ENCODE peak calls at places on chromosome 16, in six cellular contexts. One of them, this sample, is unnamed.

GRCh38 chr16:29943846-29944669 is 17.8 kb upstream of the TMEM219 start:
- DNase-seq in fibroblast of lung: peak
- DNase-seq in GM20000: no peak
- DNase-seq in progenitor cell of endocrine pancreas: no peak
- DNase-seq in neural crest cell: no peak
- DNase-seq in cardiac muscle cell: peak
- DNase-seq in this sample: peak

GRCh38 chr16:1933097-1933661 is 9.8 kb downstream of the MSRB1 start:
- DNase-seq in fibroblast of lung: no peak
- DNase-seq in GM20000: no peak
- DNase-seq in progenitor cell of endocrine pancreas: no peak
- DNase-seq in neural crest cell: no peak
- DNase-seq in cardiac muscle cell: no peak
- DNase-seq in this sample: no peak

GRCh38 chr16:31440511-31441184 is 1.9 kb downstream of the ZNF843 start:
- DNase-seq in fibroblast of lung: no peak
- DNase-seq in GM20000: no peak
- DNase-seq in progenitor cell of endocrine pancreas: no peak
- DNase-seq in neural crest cell: no peak
- DNase-seq in cardiac muscle cell: no peak
- DNase-seq in this sample: no peak

GRCh38 chr16:56933828-56934598 is 2.1 kb downstream of the HERPUD1 start:
- DNase-seq in fibroblast of lung: no peak
- DNase-seq in GM20000: no peak
- DNase-seq in progenitor cell of endocrine pancreas: no peak
- DNase-seq in neural crest cell: no peak
- DNase-seq in cardiac muscle cell: no peak
- DNase-seq in this sample: no peak

GRCh38 chr16:57574646-57575467 is 32.4 kb downstream of the ADGRG5 start:
- DNase-seq in fibroblast of lung: no peak
- DNase-seq in GM20000: no peak
- DNase-seq in progenitor cell of endocrine pancreas: no peak
- DNase-seq in neural crest cell: no peak
- DNase-seq in cardiac muscle cell: no peak
- DNase-seq in this sample: no peak

GRCh38 chr16:65733706-65734105 is 611.8 kb upstream of the CDH11 start:
- DNase-seq in fibroblast of lung: no peak
- DNase-seq in GM20000: no peak
- DNase-seq in progenitor cell of endocrine pancreas: no peak
- DNase-seq in neural crest cell: no peak
- DNase-seq in cardiac muscle cell: no peak
- DNase-seq in this sample: no peak

GRCh38 chr16:82603784-82604411 is 22.9 kb upstream of the CDH13 start:
- DNase-seq in fibroblast of lung: peak
- DNase-seq in GM20000: no peak
- DNase-seq in progenitor cell of endocrine pancreas: no peak
- DNase-seq in neural crest cell: peak
- DNase-seq in cardiac muscle cell: peak
- DNase-seq in this sample: peak

GRCh38 chr16:24668481-24669001 is 60.9 kb upstream of the TNRC6A start:
- DNase-seq in fibroblast of lung: peak
- DNase-seq in GM20000: no peak
- DNase-seq in progenitor cell of endocrine pancreas: no peak
- DNase-seq in neural crest cell: no peak
- DNase-seq in cardiac muscle cell: no peak
- DNase-seq in this sample: peak

GRCh38 chr16:4548124-4548523 is 8.0 kb upstream of the C16orf96 start:
- DNase-seq in fibroblast of lung: no peak
- DNase-seq in GM20000: no peak
- DNase-seq in progenitor cell of endocrine pancreas: no peak
- DNase-seq in neural crest cell: no peak
- DNase-seq in cardiac muscle cell: no peak
- DNase-seq in this sample: no peak

GRCh38 chr16:3498988-3499387 is 1.8 kb upstream of the CLUAP1 start:
- DNase-seq in fibroblast of lung: no peak
- DNase-seq in GM20000: no peak
- DNase-seq in progenitor cell of endocrine pancreas: no peak
- DNase-seq in neural crest cell: no peak
- DNase-seq in cardiac muscle cell: no peak
- DNase-seq in this sample: no peak

GRCh38 chr16:16938009-16938408 is 532.8 kb downstream of the XYLT1 start:
- DNase-seq in fibroblast of lung: no peak
- DNase-seq in GM20000: no peak
- DNase-seq in progenitor cell of endocrine pancreas: no peak
- DNase-seq in neural crest cell: no peak
- DNase-seq in cardiac muscle cell: no peak
- DNase-seq in this sample: no peak

GRCh38 chr16:84833142-84833495 is 13.3 kb downstream of the CRISPLD2 start:
- DNase-seq in fibroblast of lung: no peak
- DNase-seq in GM20000: no peak
- DNase-seq in progenitor cell of endocrine pancreas: no peak
- DNase-seq in neural crest cell: no peak
- DNase-seq in cardiac muscle cell: no peak
- DNase-seq in this sample: no peak

GRCh38 chr16:3094289-3095027 is 4.6 kb downstream of the ZSCAN10 start:
- DNase-seq in fibroblast of lung: no peak
- DNase-seq in GM20000: peak
- DNase-seq in progenitor cell of endocrine pancreas: no peak
- DNase-seq in neural crest cell: no peak
- DNase-seq in cardiac muscle cell: peak
- DNase-seq in this sample: no peak

GRCh38 chr16:48373258-48374050 is 11.8 kb downstream of the SIAH1 start:
- DNase-seq in fibroblast of lung: no peak
- DNase-seq in GM20000: no peak
- DNase-seq in progenitor cell of endocrine pancreas: no peak
- DNase-seq in neural crest cell: no peak
- DNase-seq in cardiac muscle cell: no peak
- DNase-seq in this sample: no peak

GRCh38 chr16:68825427-68825826 is 17.9 kb upstream of the TANGO6 start:
- DNase-seq in fibroblast of lung: peak
- DNase-seq in GM20000: no peak
- DNase-seq in progenitor cell of endocrine pancreas: no peak
- DNase-seq in neural crest cell: no peak
- DNase-seq in cardiac muscle cell: no peak
- DNase-seq in this sample: no peak

GRCh38 chr16:86038923-86039310 is 140.0 kb downstream of the IRF8 start:
- DNase-seq in fibroblast of lung: no peak
- DNase-seq in GM20000: no peak
- DNase-seq in progenitor cell of endocrine pancreas: no peak
- DNase-seq in neural crest cell: no peak
- DNase-seq in cardiac muscle cell: no peak
- DNase-seq in this sample: no peak

GRCh38 chr16:3458278-3458851 is 14.9 kb downstream of the NAA60 start:
- DNase-seq in fibroblast of lung: peak
- DNase-seq in GM20000: no peak
- DNase-seq in progenitor cell of endocrine pancreas: no peak
- DNase-seq in neural crest cell: no peak
- DNase-seq in cardiac muscle cell: peak
- DNase-seq in this sample: peak

GRCh38 chr16:15658149-15658548 is 8.1 kb downstream of the NDE1 start:
- DNase-seq in fibroblast of lung: no peak
- DNase-seq in GM20000: no peak
- DNase-seq in progenitor cell of endocrine pancreas: no peak
- DNase-seq in neural crest cell: no peak
- DNase-seq in cardiac muscle cell: no peak
- DNase-seq in this sample: no peak

GRCh38 chr16:86975445-86975844 is 341.7 kb downstream of the C16orf95 start:
- DNase-seq in fibroblast of lung: peak
- DNase-seq in GM20000: no peak
- DNase-seq in progenitor cell of endocrine pancreas: no peak
- DNase-seq in neural crest cell: no peak
- DNase-seq in cardiac muscle cell: peak
- DNase-seq in this sample: peak

GRCh38 chr16:83586036-83586810 is 221.6 kb upstream of the HSBP1 start:
- DNase-seq in fibroblast of lung: no peak
- DNase-seq in GM20000: no peak
- DNase-seq in progenitor cell of endocrine pancreas: no peak
- DNase-seq in neural crest cell: no peak
- DNase-seq in cardiac muscle cell: peak
- DNase-seq in this sample: no peak

GRCh38 chr16:70688266-70688742 is 2.5 kb upstream of the MTSS2 start:
- DNase-seq in fibroblast of lung: peak
- DNase-seq in GM20000: no peak
- DNase-seq in progenitor cell of endocrine pancreas: no peak
- DNase-seq in neural crest cell: no peak
- DNase-seq in cardiac muscle cell: peak
- DNase-seq in this sample: peak

GRCh38 chr16:4675864-4676786 is 17.2 kb upstream of the NUDT16L1 start:
- DNase-seq in fibroblast of lung: no peak
- DNase-seq in GM20000: no peak
- DNase-seq in progenitor cell of endocrine pancreas: no peak
- DNase-seq in neural crest cell: no peak
- DNase-seq in cardiac muscle cell: peak
- DNase-seq in this sample: no peak

GRCh38 chr16:72926671-72927070 is 121.3 kb downstream of the ZFHX3 start:
- DNase-seq in fibroblast of lung: no peak
- DNase-seq in GM20000: no peak
- DNase-seq in progenitor cell of endocrine pancreas: no peak
- DNase-seq in neural crest cell: no peak
- DNase-seq in cardiac muscle cell: no peak
- DNase-seq in this sample: no peak

GRCh38 chr16:56836410-56836834 is 28.6 kb upstream of the SLC12A3 start:
- DNase-seq in fibroblast of lung: no peak
- DNase-seq in GM20000: no peak
- DNase-seq in progenitor cell of endocrine pancreas: no peak
- DNase-seq in neural crest cell: no peak
- DNase-seq in cardiac muscle cell: no peak
- DNase-seq in this sample: no peak

GRCh38 chr16:86534779-86535605 is 20.0 kb downstream of the MTHFSD start:
- DNase-seq in fibroblast of lung: no peak
- DNase-seq in GM20000: no peak
- DNase-seq in progenitor cell of endocrine pancreas: no peak
- DNase-seq in neural crest cell: no peak
- DNase-seq in cardiac muscle cell: no peak
- DNase-seq in this sample: no peak

GRCh38 chr16:2511128-2511785 is 2.5 kb upstream of the ATP6V0C start:
- DNase-seq in fibroblast of lung: peak
- DNase-seq in GM20000: no peak
- DNase-seq in progenitor cell of endocrine pancreas: no peak
- DNase-seq in neural crest cell: no peak
- DNase-seq in cardiac muscle cell: no peak
- DNase-seq in this sample: peak

DNA sequence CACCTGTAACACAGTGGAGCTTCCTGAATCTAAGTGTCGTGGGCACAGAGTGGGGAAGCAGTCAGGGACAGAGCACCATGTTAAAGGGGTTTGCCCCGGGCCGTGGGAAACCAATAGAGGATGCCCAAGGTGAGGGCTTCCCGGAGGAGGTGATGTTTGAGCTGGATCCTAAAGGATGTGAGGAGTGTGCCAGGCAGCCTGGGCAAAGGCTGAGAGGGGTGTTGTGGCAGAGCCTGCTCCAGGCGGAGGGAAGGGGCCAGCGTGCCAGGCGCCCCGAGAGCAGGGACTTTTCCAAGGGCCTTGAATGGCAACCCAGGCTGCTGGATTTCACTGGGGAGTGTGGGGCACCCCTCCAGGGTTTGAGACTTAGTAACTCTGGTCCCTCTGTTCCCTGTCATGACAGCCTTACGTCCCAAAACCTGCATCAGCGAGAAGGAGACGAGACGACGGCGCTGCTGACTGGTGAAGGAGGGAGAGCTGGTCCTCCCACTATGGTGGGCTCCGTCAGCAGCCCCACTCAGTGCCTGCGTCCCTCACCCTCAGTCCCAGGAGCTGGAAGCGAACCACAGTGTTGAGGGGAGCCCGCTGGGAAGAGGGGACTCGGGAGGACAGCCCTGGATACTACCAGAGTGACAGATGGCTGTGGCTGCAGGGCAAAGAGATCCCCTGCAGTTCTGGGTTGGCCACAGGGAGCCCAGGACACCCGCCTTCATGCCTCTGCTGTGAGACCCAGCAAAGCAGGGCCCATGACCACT is 228.4 kb downstream of the KATNIP start:
- DNase-seq in fibroblast of lung: no peak
- DNase-seq in GM20000: no peak
- DNase-seq in progenitor cell of endocrine pancreas: no peak
- DNase-seq in neural crest cell: no peak
- DNase-seq in cardiac muscle cell: no peak
- DNase-seq in this sample: no peak
- TF ChIP-seq CTCF in fibroblast of lung: no peak
- TF ChIP-seq CTCF in GM20000: no peak
- TF ChIP-seq CTCF in progenitor cell of endocrine pancreas: no peak
- TF ChIP-seq CTCF in neural crest cell: no peak
- TF ChIP-seq CTCF in cardiac muscle cell: no peak
- TF ChIP-seq CTCF in this sample: no peak

GRCh38 chr16:74726736-74727135 is 26.1 kb upstream of the MLKL start:
- DNase-seq in fibroblast of lung: no peak
- DNase-seq in GM20000: no peak
- DNase-seq in progenitor cell of endocrine pancreas: no peak
- DNase-seq in neural crest cell: peak
- DNase-seq in cardiac muscle cell: no peak
- DNase-seq in this sample: no peak
- TF ChIP-seq CTCF in fibroblast of lung: peak
- TF ChIP-seq CTCF in GM20000: peak
- TF ChIP-seq CTCF in progenitor cell of endocrine pancreas: peak
- TF ChIP-seq CTCF in neural crest cell: peak
- TF ChIP-seq CTCF in cardiac muscle cell: peak
- TF ChIP-seq CTCF in this sample: no peak

DNA sequence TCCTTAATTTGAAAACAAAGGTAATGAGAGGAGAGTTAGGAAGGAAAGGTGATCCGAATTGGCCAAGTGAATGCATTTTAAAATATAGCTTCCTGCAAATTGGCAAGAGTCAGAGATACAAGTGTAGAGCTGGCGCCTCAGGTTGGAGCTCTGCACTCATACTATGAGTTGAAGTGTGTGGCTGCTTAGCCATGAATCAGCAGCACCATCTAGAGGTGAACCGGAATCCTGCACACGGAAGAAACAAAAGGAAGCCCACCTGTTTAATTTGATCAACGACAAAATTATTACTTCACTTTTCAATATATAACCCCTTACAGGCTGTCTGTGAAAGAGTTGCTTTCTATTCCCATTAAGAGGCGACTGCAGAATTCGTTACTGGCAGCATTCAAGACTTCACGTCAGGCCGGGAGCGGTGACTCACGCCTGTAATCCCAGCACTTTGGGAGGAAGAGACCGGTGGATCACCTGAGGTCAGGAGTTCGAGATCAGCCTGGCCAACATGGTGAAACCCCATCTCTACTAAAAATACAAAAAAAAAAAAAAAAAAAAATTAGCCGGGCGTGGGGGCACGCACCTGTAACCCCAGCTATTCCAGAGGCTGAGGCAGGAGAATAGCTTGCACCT is 1253.7 kb upstream of the CDH8 start:
- DNase-seq in fibroblast of lung: peak
- DNase-seq in GM20000: peak
- DNase-seq in progenitor cell of endocrine pancreas: peak
- DNase-seq in neural crest cell: peak
- DNase-seq in cardiac muscle cell: peak
- DNase-seq in this sample: no peak
- TF ChIP-seq CTCF in fibroblast of lung: peak
- TF ChIP-seq CTCF in GM20000: peak
- TF ChIP-seq CTCF in progenitor cell of endocrine pancreas: peak
- TF ChIP-seq CTCF in neural crest cell: peak
- TF ChIP-seq CTCF in cardiac muscle cell: peak
- TF ChIP-seq CTCF in this sample: no peak

DNA sequence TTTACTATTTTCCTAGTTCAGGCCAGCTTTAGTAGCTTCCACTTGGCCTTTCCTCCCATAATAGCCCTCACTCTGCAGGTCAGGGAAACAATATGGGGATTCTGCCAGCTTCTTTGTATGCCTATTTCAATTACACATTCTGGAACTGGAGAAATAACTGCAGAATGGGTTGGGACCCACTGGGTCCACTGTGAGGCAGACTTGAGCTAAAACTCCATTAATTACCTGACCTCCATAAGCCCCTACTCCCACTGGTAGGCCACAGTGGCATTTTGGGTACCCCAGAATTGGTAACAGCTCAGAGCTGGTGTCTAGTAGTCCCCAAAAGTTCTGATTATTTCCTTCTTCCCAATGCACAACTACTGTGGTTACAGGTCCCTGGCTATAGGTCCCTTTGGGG is 16.7 kb upstream of the TENT4B start:
- DNase-seq in fibroblast of lung: no peak
- DNase-seq in GM20000: no peak
- DNase-seq in progenitor cell of endocrine pancreas: no peak
- DNase-seq in neural crest cell: no peak
- DNase-seq in cardiac muscle cell: no peak
- DNase-seq in this sample: no peak
- TF ChIP-seq CTCF in fibroblast of lung: no peak
- TF ChIP-seq CTCF in GM20000: no peak
- TF ChIP-seq CTCF in progenitor cell of endocrine pancreas: no peak
- TF ChIP-seq CTCF in neural crest cell: no peak
- TF ChIP-seq CTCF in cardiac muscle cell: peak
- TF ChIP-seq CTCF in this sample: no peak

This sample was measured in tibial artery.